ENCODE peak calls at places on chromosomes 1 and 21, in eight cellular contexts. Q, V, K, P, C, S, R and Y are unnamed samples.

GRCh38 chr1:2470290-2471158 is 5.6 kb upstream of the PLCH2 start:
- DNase-seq in Q (no peak), V (no peak), K (no peak), P (no peak), C (no peak), S (no peak), R (no peak), Y (no peak)

GRCh38 chr21:27149034-27149433 is 182.1 kb upstream of the ADAMTS5 start:
- DNase-seq in Q (no peak), V (peak), K (no peak), P (no peak), C (no peak), S (no peak), R (no peak), Y (no peak)

GRCh38 chr1:108570128-108570527 is 10.2 kb downstream of the EEIG2 start:
- DNase-seq in Q (no peak), V (peak), K (no peak), P (no peak), C (no peak), S (no peak), R (no peak), Y (no peak)

GRCh38 chr1:112688781-112689193 is 14.3 kb downstream of the MOV10 start:
- DNase-seq in Q (no peak), V (no peak), K (no peak), P (no peak), C (no peak), S (no peak), R (no peak), Y (no peak)

GRCh38 chr1:84853743-84854721 is 39.0 kb downstream of the LPAR3 start:
- DNase-seq in Q (no peak), V (peak), K (no peak), P (no peak), C (no peak), S (no peak), R (peak), Y (peak)

GRCh38 chr1:24526940-24527542 is 24.4 kb downstream of the RCAN3 start:
- DNase-seq in Q (no peak), V (peak), K (no peak), P (no peak), C (no peak), S (no peak), R (no peak), Y (no peak)

GRCh38 chr1:15770313-15770962 is 11.8 kb downstream of the FBLIM1 start:
- DNase-seq in Q (no peak), V (no peak), K (no peak), P (no peak), C (no peak), S (no peak), R (no peak), Y (no peak)

GRCh38 chr1:238233966-238234365 is 343.2 kb upstream of the ZP4 start:
- DNase-seq in Q (no peak), V (no peak), K (no peak), P (no peak), C (no peak), S (no peak), R (no peak), Y (no peak)

GRCh38 chr1:1259119-1259488 is 12.6 kb upstream of the C1QTNF12 start:
- DNase-seq in Q (no peak), V (no peak), K (no peak), P (no peak), C (no peak), S (no peak), R (no peak), Y (no peak)

GRCh38 chr1:36134805-36135339 is 9.8 kb upstream of the COL8A2 start:
- DNase-seq in Q (no peak), V (peak), K (peak), P (peak), C (no peak), S (peak), R (peak), Y (peak)

GRCh38 chr21:38297193-38297592 is 40.4 kb downstream of the KCNJ15 start:
- DNase-seq in Q (no peak), V (peak), K (no peak), P (no peak), C (no peak), S (no peak), R (no peak), Y (no peak)

GRCh38 chr1:206575165-206575893 is 36.9 kb downstream of the EIF2D start:
- DNase-seq in Q (peak), V (peak), K (no peak), P (no peak), C (no peak), S (no peak), R (no peak), Y (no peak)

DNA sequence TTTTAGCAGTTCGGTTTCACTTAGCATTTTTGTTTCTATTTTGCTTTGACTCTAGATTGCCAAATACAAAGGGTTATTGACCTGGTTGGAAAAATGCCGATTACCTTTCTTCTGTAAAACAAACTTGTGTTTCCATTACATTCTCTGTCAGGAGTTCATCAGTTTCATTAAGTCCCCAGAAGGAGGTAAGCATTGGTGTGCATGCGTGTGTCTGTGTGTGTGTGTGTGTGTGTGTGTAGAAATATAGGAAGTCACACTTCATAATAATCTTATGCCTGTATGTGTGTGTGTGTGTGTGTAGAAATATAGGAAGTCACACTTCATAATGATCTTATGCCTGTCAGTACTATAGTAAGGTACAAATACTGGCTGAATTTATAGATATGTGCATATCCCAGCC is 10.0 kb downstream of the RGSL1 start:
- DNase-seq in Q (no peak), V (no peak), K (no peak), P (no peak), C (no peak), S (no peak), R (no peak), Y (no peak)
- TF ChIP-seq CTCF in Q (no peak), V (no peak), K (no peak), P (no peak), C (no peak), S (no peak), R (no peak), Y (no peak)

DNA sequence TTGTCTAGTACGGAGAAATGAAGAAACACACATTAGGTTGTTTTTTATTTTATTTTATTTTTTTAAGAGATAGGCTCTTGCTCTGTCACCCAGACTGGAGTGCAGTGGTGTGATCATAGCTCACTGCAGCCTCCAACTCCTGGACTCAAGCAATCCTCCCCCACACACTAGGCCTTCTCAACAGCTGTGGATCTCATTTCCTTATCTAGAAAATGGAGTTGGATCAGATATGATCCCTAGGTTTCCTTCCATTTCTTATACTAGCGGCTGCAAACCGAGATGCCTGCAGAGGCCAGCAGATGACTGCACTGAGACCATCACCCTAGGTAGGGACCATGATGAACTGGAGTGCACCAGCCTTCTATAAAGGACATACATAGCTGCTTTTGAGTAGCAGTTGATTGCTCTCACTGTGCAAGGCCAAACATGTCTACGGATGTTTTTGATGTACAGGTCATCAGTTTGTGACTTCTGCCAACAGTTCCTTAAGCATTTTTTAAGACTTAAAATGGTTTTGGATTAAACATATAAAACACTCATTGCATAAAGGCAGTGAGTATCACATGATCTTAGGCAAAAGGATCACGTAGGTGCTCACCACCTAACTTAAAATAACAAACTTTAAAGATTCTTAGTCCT is 11.4 kb upstream of the KLHL12 start:
- DNase-seq in Q (no peak), V (no peak), K (no peak), P (no peak), C (no peak), S (no peak), R (no peak), Y (no peak)
- TF ChIP-seq CTCF in Q (no peak), V (no peak), K (no peak), P (no peak), C (no peak), S (no peak), R (no peak), Y (no peak)

GRCh38 chr1:56835657-56836056 is 16.5 kb upstream of the FYB2 start:
- DNase-seq in Q (no peak), V (no peak), K (no peak), P (no peak), C (no peak), S (no peak), R (no peak), Y (no peak)

GRCh38 chr1:56834137-56834900 is 15.1 kb upstream of the FYB2 start:
- DNase-seq in Q (no peak), V (no peak), K (no peak), P (no peak), C (no peak), S (no peak), R (no peak), Y (no peak)

GRCh38 chr1:56830052-56830451 is 10.8 kb upstream of the FYB2 start:
- DNase-seq in Q (no peak), V (no peak), K (no peak), P (no peak), C (no peak), S (no peak), R (no peak), Y (no peak)

GRCh38 chr1:56833088-56833487 is 13.9 kb upstream of the FYB2 start:
- DNase-seq in Q (no peak), V (no peak), K (no peak), P (no peak), C (no peak), S (no peak), R (no peak), Y (no peak)

DNA sequence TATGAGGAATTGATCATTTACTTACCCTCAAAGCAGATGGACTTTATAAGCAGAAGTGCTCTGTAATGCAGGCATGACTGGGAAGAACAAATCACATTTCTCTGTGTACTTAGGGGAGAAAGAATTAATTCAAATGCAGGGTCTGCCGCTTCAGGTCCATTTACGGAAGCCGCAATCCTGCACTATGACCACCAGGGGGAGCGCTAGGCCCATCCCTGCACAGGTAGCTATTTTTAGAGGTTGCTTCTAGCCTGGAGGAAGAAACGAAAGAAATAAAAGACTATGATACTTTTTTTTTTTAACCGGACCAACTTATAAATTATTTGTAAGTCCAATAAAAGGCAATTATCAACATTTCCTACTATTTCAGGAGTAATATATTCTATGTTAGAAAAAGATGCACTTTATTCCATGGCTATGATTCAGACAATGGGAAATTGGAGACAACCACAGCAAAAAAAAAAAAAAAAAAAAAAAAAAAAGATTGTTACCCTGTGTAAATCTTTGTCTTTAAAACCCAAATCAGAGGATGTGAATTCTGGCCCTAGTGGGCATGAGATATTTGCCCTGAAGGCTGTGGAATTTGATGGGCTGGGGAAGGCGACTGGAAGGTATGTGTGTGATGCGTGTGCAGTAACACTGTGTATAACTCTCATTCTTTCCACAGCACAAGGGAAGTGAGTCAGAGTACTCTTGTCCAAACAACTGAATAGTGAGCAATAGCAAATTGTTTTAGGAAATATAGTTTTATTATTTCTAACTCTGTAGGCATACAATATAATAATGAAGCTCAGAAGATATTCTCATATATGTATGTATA is 12.9 kb upstream of the FYB2 start:
- DNase-seq in Q (peak), V (peak), K (peak), P (peak), C (no peak), S (no peak), R (peak), Y (peak)
- TF ChIP-seq CTCF in Q (peak), V (peak), K (peak), P (peak), C (no peak), S (peak), R (peak), Y (peak)

DNA sequence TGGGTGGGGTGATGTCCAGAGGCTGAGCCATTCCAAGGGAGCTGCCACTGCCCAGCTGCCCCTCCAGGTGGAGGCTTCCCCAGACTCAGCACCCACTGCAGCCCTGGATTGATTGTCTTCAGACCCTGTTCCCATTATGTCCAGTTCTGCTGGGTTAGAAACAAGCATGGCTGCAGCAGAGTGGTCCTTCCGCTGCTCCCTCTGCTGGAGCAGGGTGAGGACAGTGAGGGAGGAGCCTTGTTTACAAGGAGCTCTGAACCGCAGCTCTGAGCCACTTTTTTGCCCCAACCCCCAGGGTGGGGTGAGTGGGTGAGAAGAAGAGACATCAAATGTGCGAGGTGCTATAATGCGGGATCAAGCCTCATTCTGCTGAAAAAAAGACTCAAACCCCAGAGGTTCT is 2.3 kb downstream of the TNNT2 start:
- DNase-seq in Q (no peak), V (no peak), K (no peak), P (no peak), C (no peak), S (no peak), R (no peak), Y (no peak)
- TF ChIP-seq CTCF in Q (no peak), V (peak), K (no peak), P (no peak), C (no peak), S (no peak), R (no peak), Y (peak)

DNA sequence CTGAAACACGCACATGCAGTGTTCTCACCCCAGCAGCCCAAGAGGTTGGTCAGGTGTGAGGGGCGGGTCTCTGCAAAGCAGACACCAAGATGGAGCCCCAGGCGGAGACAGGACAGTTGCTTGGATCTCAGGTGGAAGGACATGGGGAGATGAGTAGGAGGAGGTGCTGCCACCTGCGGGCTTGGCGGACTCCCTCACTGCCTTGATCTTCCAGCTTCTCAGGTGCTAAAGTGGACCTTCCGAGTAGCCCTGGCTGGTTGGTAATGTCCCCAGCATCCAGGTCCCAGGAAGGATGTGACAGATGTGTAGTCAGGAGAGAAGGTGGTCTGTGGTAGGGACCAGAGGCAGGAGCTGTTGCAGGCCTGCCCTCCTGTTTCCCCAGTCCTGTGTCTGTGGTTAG is 114.1 kb downstream of the AJAP1 start:
- DNase-seq in Q (no peak), V (no peak), K (no peak), P (no peak), C (no peak), S (no peak), R (no peak), Y (no peak)
- TF ChIP-seq CTCF in Q (no peak), V (no peak), K (no peak), P (no peak), C (no peak), S (no peak), R (no peak), Y (no peak)

GRCh38 chr1:18794561-18794960 is 64.9 kb downstream of the TAS1R2 start:
- DNase-seq in Q (no peak), V (no peak), K (no peak), P (no peak), C (no peak), S (no peak), R (no peak), Y (peak)
- TF ChIP-seq CTCF in Q (no peak), V (no peak), K (peak), P (no peak), C (no peak), S (no peak), R (no peak), Y (no peak)

DNA sequence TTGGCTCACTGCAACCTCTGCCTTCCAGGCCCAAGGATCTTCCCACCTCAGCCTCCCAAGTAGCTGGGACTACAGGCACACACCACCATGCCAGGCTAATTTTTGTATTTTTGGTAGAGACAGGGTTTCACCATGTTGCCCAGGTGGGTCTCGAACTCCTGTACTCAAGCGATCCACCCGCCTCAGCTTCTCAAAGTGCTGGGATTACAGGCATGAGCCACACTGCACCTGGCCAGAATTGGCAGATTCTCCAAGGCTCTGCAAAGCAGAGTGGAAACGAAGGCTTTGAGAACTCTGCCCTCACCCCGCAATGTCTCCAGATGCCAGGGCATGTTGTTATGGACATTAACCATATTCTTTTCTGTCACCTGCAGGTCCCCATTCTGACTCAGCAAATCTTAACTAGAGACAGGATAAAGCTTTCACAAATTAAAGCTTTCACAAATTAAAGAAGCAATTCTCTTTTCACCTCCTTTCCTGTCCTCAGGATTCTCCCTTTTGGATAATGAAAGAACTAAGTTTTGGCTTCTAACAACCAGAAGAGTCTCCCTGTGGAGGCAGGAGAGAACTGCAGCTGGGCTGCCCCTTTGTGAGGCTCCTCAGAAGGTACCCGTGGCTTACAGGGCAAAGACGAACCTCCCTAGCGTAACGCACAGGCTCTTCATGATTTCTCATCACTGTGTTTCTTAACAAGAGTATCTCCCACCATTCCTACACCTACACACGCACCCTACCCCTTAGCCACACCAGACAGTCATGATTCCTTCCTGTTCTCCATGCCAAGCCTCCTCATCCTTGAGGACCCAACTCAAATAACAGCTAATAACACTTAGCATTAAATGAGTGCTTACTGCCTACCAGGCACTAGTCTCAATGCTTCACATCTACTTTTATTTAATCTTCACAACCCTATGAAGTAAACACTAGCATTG is 29.8 kb downstream of the GPA33 start:
- DNase-seq in Q (no peak), V (no peak), K (no peak), P (no peak), C (no peak), S (no peak), R (no peak), Y (no peak)
- TF ChIP-seq CTCF in Q (no peak), V (peak), K (peak), P (no peak), C (no peak), S (no peak), R (peak), Y (peak)

DNA sequence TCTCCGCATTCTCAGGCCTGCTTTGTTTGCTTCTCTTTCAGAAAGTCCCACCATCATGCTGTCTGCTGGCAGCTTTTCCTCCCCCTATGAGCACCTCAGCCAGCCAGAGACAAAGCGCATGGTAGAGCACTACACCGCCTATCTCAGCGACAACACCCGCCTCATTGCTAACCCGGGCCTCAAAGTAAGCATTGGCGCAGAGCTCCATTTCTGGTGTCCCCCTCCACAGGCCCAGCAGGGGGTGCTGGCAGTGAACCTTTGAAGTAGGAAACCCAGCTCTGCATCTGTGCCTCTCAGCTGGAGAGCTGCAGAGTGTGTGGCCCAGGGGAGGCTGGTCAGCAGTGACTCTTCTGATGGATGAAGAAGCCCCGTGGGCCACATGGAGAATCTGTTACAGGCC is 81.2 kb upstream of the RAVER2 start:
- DNase-seq in Q (no peak), V (peak), K (peak), P (no peak), C (no peak), S (no peak), R (no peak), Y (peak)
- TF ChIP-seq CTCF in Q (no peak), V (no peak), K (peak), P (peak), C (no peak), S (no peak), R (no peak), Y (peak)